ENCODE peak calls at places on chromosomes 12 and 14, in ten cellular contexts. One of them, this sample, is unnamed.
A peak's percentile ranks its signal among the peaks of the same experiment; 100 is the strongest.

GRCh38 chr14:28609228-28609828 is 157.3 kb upstream of the FOXG1 start:
- DNase-seq in IMR-90: peak; percentile 1
- DNase-seq in HCT116: peak; percentile 3
- DNase-seq in tibial artery: no peak
- DNase-seq in CD8-positive, alpha-beta T cell: no peak
- DNase-seq in left lung: no peak
- DNase-seq in heart right ventricle: peak; percentile 3
- DNase-seq in brain microvascular endothelial cell: peak; percentile 10
- DNase-seq in cardiac fibroblast: peak; percentile 80
- DNase-seq in HFF-Myc: peak; percentile 7
- DNase-seq in this sample: peak; percentile 51

GRCh38 chr12:48128800-48129199 is 9.6 kb downstream of the PFKM start:
- DNase-seq in IMR-90: peak; percentile 77
- DNase-seq in HCT116: no peak
- DNase-seq in tibial artery: no peak
- DNase-seq in CD8-positive, alpha-beta T cell: no peak
- DNase-seq in left lung: no peak
- DNase-seq in heart right ventricle: no peak
- DNase-seq in brain microvascular endothelial cell: no peak
- DNase-seq in cardiac fibroblast: no peak
- DNase-seq in HFF-Myc: no peak
- DNase-seq in this sample: no peak

GRCh38 chr14:96905825-96906224 is 108.6 kb downstream of the VRK1 start:
- DNase-seq in IMR-90: no peak
- DNase-seq in HCT116: no peak
- DNase-seq in tibial artery: peak; percentile 31
- DNase-seq in CD8-positive, alpha-beta T cell: peak; percentile 19
- DNase-seq in left lung: no peak
- DNase-seq in heart right ventricle: no peak
- DNase-seq in brain microvascular endothelial cell: no peak
- DNase-seq in cardiac fibroblast: peak; percentile 22
- DNase-seq in HFF-Myc: no peak
- DNase-seq in this sample: no peak

GRCh38 chr14:50855558-50855957 is 16.3 kb upstream of the ABHD12B start:
- DNase-seq in IMR-90: no peak
- DNase-seq in HCT116: no peak
- DNase-seq in tibial artery: no peak
- DNase-seq in CD8-positive, alpha-beta T cell: no peak
- DNase-seq in left lung: no peak
- DNase-seq in heart right ventricle: no peak
- DNase-seq in brain microvascular endothelial cell: no peak
- DNase-seq in cardiac fibroblast: peak; percentile 48
- DNase-seq in HFF-Myc: no peak
- DNase-seq in this sample: peak; percentile 46

GRCh38 chr14:54147285-54147684 is 190.7 kb upstream of the BMP4 start:
- DNase-seq in IMR-90: peak; percentile 12
- DNase-seq in HCT116: no peak
- DNase-seq in tibial artery: no peak
- DNase-seq in CD8-positive, alpha-beta T cell: no peak
- DNase-seq in left lung: no peak
- DNase-seq in heart right ventricle: no peak
- DNase-seq in brain microvascular endothelial cell: peak; percentile 95
- DNase-seq in cardiac fibroblast: peak; percentile 54
- DNase-seq in HFF-Myc: no peak
- DNase-seq in this sample: no peak

GRCh38 chr12:58575281-58575680 is 345.0 kb downstream of the LRIG3 start:
- DNase-seq in IMR-90: peak; percentile 94
- DNase-seq in HCT116: no peak
- DNase-seq in tibial artery: no peak
- DNase-seq in CD8-positive, alpha-beta T cell: no peak
- DNase-seq in left lung: no peak
- DNase-seq in heart right ventricle: no peak
- DNase-seq in brain microvascular endothelial cell: peak; percentile 86
- DNase-seq in cardiac fibroblast: peak; percentile 61
- DNase-seq in HFF-Myc: peak; percentile 56
- DNase-seq in this sample: peak; percentile 18

GRCh38 chr14:46063872-46064271 is 587.7 kb downstream of the RPL10L start:
- DNase-seq in IMR-90: no peak
- DNase-seq in HCT116: no peak
- DNase-seq in tibial artery: no peak
- DNase-seq in CD8-positive, alpha-beta T cell: no peak
- DNase-seq in left lung: no peak
- DNase-seq in heart right ventricle: no peak
- DNase-seq in brain microvascular endothelial cell: no peak
- DNase-seq in cardiac fibroblast: no peak
- DNase-seq in HFF-Myc: no peak
- DNase-seq in this sample: no peak

GRCh38 chr12:4701863-4702262 is 18.3 kb upstream of the GALNT8 start:
- DNase-seq in IMR-90: no peak
- DNase-seq in HCT116: no peak
- DNase-seq in tibial artery: no peak
- DNase-seq in CD8-positive, alpha-beta T cell: no peak
- DNase-seq in left lung: no peak
- DNase-seq in heart right ventricle: no peak
- DNase-seq in brain microvascular endothelial cell: no peak
- DNase-seq in cardiac fibroblast: peak; percentile 1
- DNase-seq in HFF-Myc: no peak
- DNase-seq in this sample: no peak

GRCh38 chr14:88379706-88380343 is 5.6 kb upstream of the SPATA7 start:
- DNase-seq in IMR-90: no peak
- DNase-seq in HCT116: no peak
- DNase-seq in tibial artery: no peak
- DNase-seq in CD8-positive, alpha-beta T cell: no peak
- DNase-seq in left lung: no peak
- DNase-seq in heart right ventricle: no peak
- DNase-seq in brain microvascular endothelial cell: no peak
- DNase-seq in cardiac fibroblast: no peak
- DNase-seq in HFF-Myc: no peak
- DNase-seq in this sample: no peak

GRCh38 chr14:23425169-23425568 is 10.3 kb downstream of the MYH7 start:
- DNase-seq in IMR-90: no peak
- DNase-seq in HCT116: no peak
- DNase-seq in tibial artery: no peak
- DNase-seq in CD8-positive, alpha-beta T cell: no peak
- DNase-seq in left lung: no peak
- DNase-seq in heart right ventricle: no peak
- DNase-seq in brain microvascular endothelial cell: no peak
- DNase-seq in cardiac fibroblast: no peak
- DNase-seq in HFF-Myc: no peak
- DNase-seq in this sample: no peak
- H3K4me3 ChIP-seq in IMR-90: no peak overlapping the region
- H3K4me3 ChIP-seq in HCT116: no peak overlapping the region
- H3K4me3 ChIP-seq in tibial artery: no peak overlapping the region
- H3K4me3 ChIP-seq in CD8-positive, alpha-beta T cell: no peak overlapping the region
- H3K4me3 ChIP-seq in left lung: no peak overlapping the region
- H3K4me3 ChIP-seq in heart right ventricle: no peak overlapping the region
- H3K4me3 ChIP-seq in brain microvascular endothelial cell: no peak overlapping the region
- H3K4me3 ChIP-seq in cardiac fibroblast: no peak overlapping the region
- H3K4me3 ChIP-seq in HFF-Myc: no peak overlapping the region
- H3K4me3 ChIP-seq in this sample: no peak overlapping the region

DNA sequence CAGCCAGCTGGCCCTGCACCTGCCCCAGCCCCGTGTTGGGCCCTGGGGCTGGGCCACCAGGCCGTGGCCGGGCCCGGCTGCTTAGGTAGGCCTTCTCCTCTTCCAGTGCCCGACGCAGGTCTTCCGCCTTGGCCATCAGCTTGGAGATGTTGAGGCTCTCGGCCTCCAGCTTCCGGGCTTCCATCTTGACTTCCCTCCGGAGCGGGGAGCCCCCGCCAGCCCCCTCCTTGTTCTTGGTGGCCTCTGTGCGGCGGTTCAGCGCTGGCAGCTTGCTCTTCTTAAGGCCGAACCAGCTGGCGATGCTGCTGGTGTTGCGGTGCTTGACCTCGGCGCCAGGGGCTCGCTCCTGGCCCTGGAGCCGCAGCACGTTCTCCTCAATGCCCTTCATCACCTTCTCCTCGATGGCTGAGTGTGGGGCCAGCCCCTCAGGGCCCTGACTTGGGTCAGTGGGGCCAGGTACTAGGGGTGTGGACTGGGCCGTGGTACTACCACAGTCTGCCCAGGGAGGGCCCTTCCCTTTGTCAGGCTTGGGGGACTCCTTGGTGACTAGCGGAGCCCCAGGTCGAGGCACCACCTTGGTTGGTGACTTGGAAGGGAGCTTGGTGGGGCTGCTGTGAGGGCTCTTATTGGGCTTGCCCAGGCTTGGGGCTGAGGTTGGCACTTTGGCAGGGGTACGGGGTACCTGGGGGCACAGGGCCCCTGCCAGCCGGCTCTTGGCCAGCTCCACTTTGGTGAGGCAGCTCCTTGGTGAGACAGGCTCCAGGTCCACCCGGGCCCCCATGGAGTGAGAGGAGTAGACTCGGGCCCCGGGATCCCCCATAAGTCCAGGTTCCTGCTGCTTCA is 33.2 kb downstream of the NCKAP5L start:
- DNase-seq in IMR-90: no peak
- DNase-seq in HCT116: no peak
- DNase-seq in tibial artery: no peak
- DNase-seq in CD8-positive, alpha-beta T cell: no peak
- DNase-seq in left lung: no peak
- DNase-seq in heart right ventricle: no peak
- DNase-seq in brain microvascular endothelial cell: no peak
- DNase-seq in cardiac fibroblast: no peak
- DNase-seq in HFF-Myc: no peak
- DNase-seq in this sample: no peak
- H3K4me3 ChIP-seq in IMR-90: no peak overlapping the region
- H3K4me3 ChIP-seq in HCT116: no peak overlapping the region
- H3K4me3 ChIP-seq in tibial artery: no peak overlapping the region
- H3K4me3 ChIP-seq in CD8-positive, alpha-beta T cell: no peak overlapping the region
- H3K4me3 ChIP-seq in left lung: no peak overlapping the region
- H3K4me3 ChIP-seq in heart right ventricle: no peak overlapping the region
- H3K4me3 ChIP-seq in brain microvascular endothelial cell: no peak overlapping the region
- H3K4me3 ChIP-seq in cardiac fibroblast: no peak overlapping the region
- H3K4me3 ChIP-seq in HFF-Myc: no peak overlapping the region
- H3K4me3 ChIP-seq in this sample: no peak overlapping the region

DNA sequence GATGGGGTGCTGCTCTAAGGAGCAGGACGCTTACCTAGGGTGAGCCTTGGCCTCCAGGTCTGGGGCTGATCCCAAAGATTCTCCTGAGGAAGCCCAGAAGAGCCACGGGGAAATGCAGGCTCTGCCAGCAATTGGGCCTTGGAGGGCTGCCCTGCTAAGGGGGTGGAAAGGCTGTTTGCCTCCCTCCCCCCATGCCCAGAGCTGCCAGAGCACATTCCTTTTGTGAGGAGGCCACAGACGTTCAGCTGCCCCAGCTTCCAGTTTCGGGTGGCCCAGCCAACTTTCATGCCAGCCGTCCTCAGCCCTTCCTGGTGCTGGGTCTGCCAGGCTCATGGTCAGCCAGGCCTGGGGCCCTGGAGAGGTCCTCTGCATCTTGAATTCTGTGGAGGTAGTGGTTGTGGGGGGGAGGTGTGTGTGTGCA is 16.0 kb downstream of the KRT7 start:
- DNase-seq in IMR-90: no peak
- DNase-seq in HCT116: no peak
- DNase-seq in tibial artery: peak; percentile 60
- DNase-seq in CD8-positive, alpha-beta T cell: no peak
- DNase-seq in left lung: peak; percentile 74
- DNase-seq in heart right ventricle: peak; percentile 61
- DNase-seq in brain microvascular endothelial cell: no peak
- DNase-seq in cardiac fibroblast: peak; percentile 53
- DNase-seq in HFF-Myc: no peak
- DNase-seq in this sample: no peak
- H3K4me3 ChIP-seq in IMR-90: no peak overlapping the region
- H3K4me3 ChIP-seq in HCT116: no peak overlapping the region
- H3K4me3 ChIP-seq in tibial artery: no peak overlapping the region
- H3K4me3 ChIP-seq in CD8-positive, alpha-beta T cell: no peak overlapping the region
- H3K4me3 ChIP-seq in left lung: no peak overlapping the region
- H3K4me3 ChIP-seq in heart right ventricle: no peak overlapping the region
- H3K4me3 ChIP-seq in brain microvascular endothelial cell: no peak overlapping the region
- H3K4me3 ChIP-seq in cardiac fibroblast: no peak overlapping the region
- H3K4me3 ChIP-seq in HFF-Myc: no peak overlapping the region
- H3K4me3 ChIP-seq in this sample: no peak overlapping the region

GRCh38 chr14:91008759-91009409 is 51.6 kb downstream of the RPS6KA5 start:
- DNase-seq in IMR-90: no peak
- DNase-seq in HCT116: no peak
- DNase-seq in tibial artery: peak; percentile 35
- DNase-seq in CD8-positive, alpha-beta T cell: no peak
- DNase-seq in left lung: no peak
- DNase-seq in heart right ventricle: no peak
- DNase-seq in brain microvascular endothelial cell: no peak
- DNase-seq in cardiac fibroblast: no peak
- DNase-seq in HFF-Myc: no peak
- DNase-seq in this sample: no peak
- H3K4me3 ChIP-seq in IMR-90: no peak overlapping the region
- H3K4me3 ChIP-seq in HCT116: no peak overlapping the region
- H3K4me3 ChIP-seq in tibial artery: no peak overlapping the region
- H3K4me3 ChIP-seq in CD8-positive, alpha-beta T cell: no peak overlapping the region
- H3K4me3 ChIP-seq in left lung: no peak overlapping the region
- H3K4me3 ChIP-seq in heart right ventricle: no peak overlapping the region
- H3K4me3 ChIP-seq in brain microvascular endothelial cell: no peak overlapping the region
- H3K4me3 ChIP-seq in cardiac fibroblast: no peak overlapping the region
- H3K4me3 ChIP-seq in HFF-Myc: no peak overlapping the region
- H3K4me3 ChIP-seq in this sample: no peak overlapping the region

GRCh38 chr12:57476162-57476992 is 3.3 kb downstream of the ARHGAP9 start:
- DNase-seq in IMR-90: no peak
- DNase-seq in HCT116: no peak
- DNase-seq in tibial artery: no peak
- DNase-seq in CD8-positive, alpha-beta T cell: peak; percentile 81
- DNase-seq in left lung: peak; percentile 55
- DNase-seq in heart right ventricle: no peak
- DNase-seq in brain microvascular endothelial cell: no peak
- DNase-seq in cardiac fibroblast: no peak
- DNase-seq in HFF-Myc: no peak
- DNase-seq in this sample: no peak
- H3K4me3 ChIP-seq in IMR-90: no peak overlapping the region
- H3K4me3 ChIP-seq in HCT116: no peak overlapping the region
- H3K4me3 ChIP-seq in tibial artery: peak overlapping the region; percentile 52
- H3K4me3 ChIP-seq in CD8-positive, alpha-beta T cell: peak overlapping the region; percentile 83
- H3K4me3 ChIP-seq in left lung: peak overlapping the region; percentile 22
- H3K4me3 ChIP-seq in heart right ventricle: peak overlapping the region; percentile 47
- H3K4me3 ChIP-seq in brain microvascular endothelial cell: no peak overlapping the region
- H3K4me3 ChIP-seq in cardiac fibroblast: no peak overlapping the region
- H3K4me3 ChIP-seq in HFF-Myc: peak overlapping the region; percentile 34
- H3K4me3 ChIP-seq in this sample: peak overlapping the region; percentile 61

DNA sequence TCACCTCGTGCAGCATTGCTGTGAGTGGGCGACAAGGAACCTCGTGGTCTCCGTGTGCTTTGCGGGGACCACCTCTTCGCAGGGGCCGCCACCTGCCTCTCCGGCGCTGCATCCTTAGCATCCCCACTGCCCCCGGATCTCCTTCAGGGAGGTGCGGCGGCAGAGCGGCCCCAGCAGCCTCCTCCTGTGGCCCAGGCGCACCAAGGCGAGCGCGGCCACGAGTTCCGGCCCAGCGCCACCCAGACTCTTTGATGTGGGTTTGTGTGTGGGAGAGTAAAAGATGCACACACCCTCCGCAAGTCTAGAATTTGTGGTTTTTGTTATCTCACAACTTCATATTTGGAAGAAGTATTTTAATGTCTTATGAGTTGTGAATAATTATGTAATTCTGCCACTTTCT is 118.8 kb upstream of the DIO3 start:
- DNase-seq in IMR-90: no peak
- DNase-seq in HCT116: no peak
- DNase-seq in tibial artery: no peak
- DNase-seq in CD8-positive, alpha-beta T cell: peak; percentile 80
- DNase-seq in left lung: no peak
- DNase-seq in heart right ventricle: no peak
- DNase-seq in brain microvascular endothelial cell: no peak
- DNase-seq in cardiac fibroblast: no peak
- DNase-seq in HFF-Myc: no peak
- DNase-seq in this sample: peak; percentile 95
- H3K4me3 ChIP-seq in IMR-90: no peak overlapping the region
- H3K4me3 ChIP-seq in HCT116: no peak overlapping the region
- H3K4me3 ChIP-seq in tibial artery: no peak overlapping the region
- H3K4me3 ChIP-seq in CD8-positive, alpha-beta T cell: peak overlapping the region; percentile 2
- H3K4me3 ChIP-seq in left lung: no peak overlapping the region
- H3K4me3 ChIP-seq in heart right ventricle: no peak overlapping the region
- H3K4me3 ChIP-seq in brain microvascular endothelial cell: no peak overlapping the region
- H3K4me3 ChIP-seq in cardiac fibroblast: no peak overlapping the region
- H3K4me3 ChIP-seq in HFF-Myc: no peak overlapping the region
- H3K4me3 ChIP-seq in this sample: no peak overlapping the region

This sample was measured in Jurkat, Clone E6-1.